ENCODE peak calls at places on chromosomes 12 and 14, in six cellular contexts. One of them, this sample, is unnamed.

GRCh38 chr12:24955389-24955788 is 6.5 kb upstream of the BCAT1 start:
- DNase-seq in GM12878: no peak
- DNase-seq in K562: no peak
- DNase-seq in A549: no peak
- DNase-seq in HepG2: no peak
- DNase-seq in endothelial cell of umbilical vein: no peak
- DNase-seq in this sample: peak

GRCh38 chr12:54759751-54760150 is 94.6 kb upstream of the MUCL1 start:
- DNase-seq in GM12878: peak
- DNase-seq in K562: no peak
- DNase-seq in A549: no peak
- DNase-seq in HepG2: peak
- DNase-seq in endothelial cell of umbilical vein: no peak
- DNase-seq in this sample: peak

GRCh38 chr14:66216763-66217162 is 269.4 kb upstream of the CCDC196 start:
- DNase-seq in GM12878: no peak
- DNase-seq in K562: no peak
- DNase-seq in A549: no peak
- DNase-seq in HepG2: no peak
- DNase-seq in endothelial cell of umbilical vein: no peak
- DNase-seq in this sample: peak

GRCh38 chr12:73266206-73266605 is 994.0 kb downstream of the TRHDE start:
- DNase-seq in GM12878: no peak
- DNase-seq in K562: no peak
- DNase-seq in A549: no peak
- DNase-seq in HepG2: no peak
- DNase-seq in endothelial cell of umbilical vein: no peak
- DNase-seq in this sample: no peak

GRCh38 chr12:106854723-106855122 is 80.2 kb downstream of the RIC8B start:
- DNase-seq in GM12878: no peak
- DNase-seq in K562: no peak
- DNase-seq in A549: no peak
- DNase-seq in HepG2: no peak
- DNase-seq in endothelial cell of umbilical vein: no peak
- DNase-seq in this sample: no peak

GRCh38 chr12:10553148-10553547 is 47.5 kb downstream of the EIF2S3B start:
- DNase-seq in GM12878: no peak
- DNase-seq in K562: no peak
- DNase-seq in A549: no peak
- DNase-seq in HepG2: no peak
- DNase-seq in endothelial cell of umbilical vein: no peak
- DNase-seq in this sample: no peak

GRCh38 chr14:53450871-53451270 is 297.7 kb upstream of the DDHD1 start:
- DNase-seq in GM12878: no peak
- DNase-seq in K562: no peak
- DNase-seq in A549: no peak
- DNase-seq in HepG2: peak
- DNase-seq in endothelial cell of umbilical vein: peak
- DNase-seq in this sample: no peak

GRCh38 chr14:67461341-67461985 is 27.1 kb downstream of the TMEM229B start:
- DNase-seq in GM12878: no peak
- DNase-seq in K562: no peak
- DNase-seq in A549: no peak
- DNase-seq in HepG2: no peak
- DNase-seq in endothelial cell of umbilical vein: no peak
- DNase-seq in this sample: no peak

GRCh38 chr12:62816624-62817023 is 118.3 kb downstream of the PPM1H start:
- DNase-seq in GM12878: no peak
- DNase-seq in K562: no peak
- DNase-seq in A549: no peak
- DNase-seq in HepG2: no peak
- DNase-seq in endothelial cell of umbilical vein: no peak
- DNase-seq in this sample: no peak

GRCh38 chr14:42814817-42815216 is 1208.1 kb downstream of the LRFN5 start:
- DNase-seq in GM12878: no peak
- DNase-seq in K562: no peak
- DNase-seq in A549: no peak
- DNase-seq in HepG2: no peak
- DNase-seq in endothelial cell of umbilical vein: no peak
- DNase-seq in this sample: no peak

GRCh38 chr14:21399311-21399870 is 15.6 kb upstream of the SUPT16H start:
- DNase-seq in GM12878: no peak
- DNase-seq in K562: no peak
- DNase-seq in A549: no peak
- DNase-seq in HepG2: no peak
- DNase-seq in endothelial cell of umbilical vein: no peak
- DNase-seq in this sample: no peak

DNA sequence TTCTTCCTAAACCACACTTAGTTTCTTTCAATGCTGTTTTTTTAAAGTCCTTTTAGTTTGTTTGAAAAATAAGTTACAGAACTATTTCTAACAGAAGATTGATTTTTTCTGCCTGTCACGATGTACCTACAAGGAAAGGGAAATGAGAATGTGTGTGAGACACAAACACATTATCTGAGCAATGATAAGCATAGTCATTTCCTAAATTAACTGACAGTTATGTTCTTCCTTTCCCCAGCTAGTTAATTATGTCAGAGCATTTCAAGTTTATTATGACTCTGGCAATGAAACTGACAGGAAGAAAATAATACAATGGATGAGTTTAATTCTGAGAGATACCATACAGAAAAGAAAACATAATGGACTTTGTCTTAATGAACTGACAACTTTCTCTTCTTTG is 21.3 kb upstream of the LDHB start:
- DNase-seq in GM12878: no peak
- DNase-seq in K562: no peak
- DNase-seq in A549: no peak
- DNase-seq in HepG2: no peak
- DNase-seq in endothelial cell of umbilical vein: peak
- DNase-seq in this sample: no peak
- H3K4me3 ChIP-seq in GM12878: no peak
- H3K4me3 ChIP-seq in K562: no peak
- H3K4me3 ChIP-seq in A549: no peak
- H3K4me3 ChIP-seq in HepG2: no peak
- H3K4me3 ChIP-seq in endothelial cell of umbilical vein: no peak
- H3K4me3 ChIP-seq in this sample: no peak

GRCh38 chr14:70595443-70596185 is 4.8 kb downstream of the MED6 start:
- DNase-seq in GM12878: no peak
- DNase-seq in K562: no peak
- DNase-seq in A549: no peak
- DNase-seq in HepG2: no peak
- DNase-seq in endothelial cell of umbilical vein: no peak
- DNase-seq in this sample: no peak
- TF ChIP-seq MAX in GM12878: no peak
- TF ChIP-seq MAX in K562: no peak
- TF ChIP-seq MAX in A549: no peak
- TF ChIP-seq MAX in HepG2: no peak
- TF ChIP-seq MAX in endothelial cell of umbilical vein: no peak
- TF ChIP-seq MAX in this sample: no peak

DNA sequence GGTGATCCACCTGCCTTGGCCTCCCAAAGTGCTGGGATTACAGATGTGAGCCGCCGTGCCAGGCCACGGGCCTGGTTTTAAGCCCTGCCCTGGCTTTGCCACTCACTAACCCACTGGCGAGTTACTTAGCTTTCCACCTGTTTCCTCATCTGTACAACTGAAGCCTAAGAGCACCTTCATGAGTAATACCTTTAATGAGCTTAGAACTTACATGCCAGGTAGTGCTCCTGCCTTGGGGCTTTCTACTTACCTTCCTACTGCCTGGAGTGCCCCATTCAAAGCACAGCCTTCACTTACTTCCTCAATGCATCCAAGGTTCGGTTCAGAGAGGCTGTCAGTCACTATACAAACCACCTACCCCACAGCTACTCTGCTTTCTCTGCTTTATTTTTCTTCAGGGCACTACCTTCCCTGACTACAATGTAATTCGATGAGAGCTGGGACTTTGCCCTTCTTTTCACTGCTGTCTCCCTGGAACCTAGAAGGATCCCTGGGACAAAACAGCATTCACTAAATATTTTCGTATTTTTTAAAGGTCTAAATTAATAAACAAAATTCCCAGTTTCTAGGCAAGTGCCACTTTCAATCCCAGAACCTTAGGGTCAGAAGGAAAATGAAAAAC is 13.8 kb downstream of the ZCCHC8 start:
- DNase-seq in GM12878: no peak
- DNase-seq in K562: no peak
- DNase-seq in A549: no peak
- DNase-seq in HepG2: no peak
- DNase-seq in endothelial cell of umbilical vein: no peak
- DNase-seq in this sample: no peak
- TF ChIP-seq MYC in GM12878: no peak
- TF ChIP-seq MYC in K562: no peak
- TF ChIP-seq MYC in A549: no peak
- TF ChIP-seq MYC in HepG2: no peak
- TF ChIP-seq MYC in endothelial cell of umbilical vein: no peak
- TF ChIP-seq MYC in this sample: no peak

GRCh38 chr12:31119531-31120211 is 46.0 kb downstream of the DDX11 start:
- DNase-seq in GM12878: no peak
- DNase-seq in K562: no peak
- DNase-seq in A549: no peak
- DNase-seq in HepG2: no peak
- DNase-seq in endothelial cell of umbilical vein: no peak
- DNase-seq in this sample: no peak

GRCh38 chr12:31117203-31118011 is 43.7 kb downstream of the DDX11 start:
- DNase-seq in GM12878: no peak
- DNase-seq in K562: peak
- DNase-seq in A549: peak
- DNase-seq in HepG2: peak
- DNase-seq in endothelial cell of umbilical vein: peak
- DNase-seq in this sample: peak

GRCh38 chr12:31118831-31119530 is 45.3 kb downstream of the DDX11 start:
- DNase-seq in GM12878: no peak
- DNase-seq in K562: peak
- DNase-seq in A549: peak
- DNase-seq in HepG2: no peak
- DNase-seq in endothelial cell of umbilical vein: no peak
- DNase-seq in this sample: peak

GRCh38 chr12:31120392-31121008 is 46.8 kb downstream of the DDX11 start:
- DNase-seq in GM12878: no peak
- DNase-seq in K562: no peak
- DNase-seq in A549: no peak
- DNase-seq in HepG2: no peak
- DNase-seq in endothelial cell of umbilical vein: no peak
- DNase-seq in this sample: no peak

GRCh38 chr12:31118347-31118830 is 44.7 kb downstream of the DDX11 start:
- DNase-seq in GM12878: no peak
- DNase-seq in K562: peak
- DNase-seq in A549: peak
- DNase-seq in HepG2: no peak
- DNase-seq in endothelial cell of umbilical vein: no peak
- DNase-seq in this sample: peak
- H3K4me3 ChIP-seq in GM12878: no peak
- H3K4me3 ChIP-seq in K562: peak
- H3K4me3 ChIP-seq in A549: peak
- H3K4me3 ChIP-seq in HepG2: no peak
- H3K4me3 ChIP-seq in endothelial cell of umbilical vein: no peak
- H3K4me3 ChIP-seq in this sample: no peak